ENCODE peak calls at places on chromosomes 3 and 15, in seven cellular contexts. One of them, this sample, is unnamed.

GRCh38 chr3:184361532-184361931 is at the start of the genes CLCN2 and POLR2H:
- DNase-seq in mesothelial cell of epicardium: peak
- DNase-seq in uterus: peak
- DNase-seq in fibroblast of lung: peak
- DNase-seq in breast epithelium: no peak
- DNase-seq in astrocyte of the spinal cord: peak
- DNase-seq in epithelial cell of esophagus: peak
- DNase-seq in this sample: no peak

GRCh38 chr3:151841801-151842200 is 27.9 kb downstream of the AADAC start:
- DNase-seq in mesothelial cell of epicardium: no peak
- DNase-seq in uterus: no peak
- DNase-seq in fibroblast of lung: no peak
- DNase-seq in breast epithelium: no peak
- DNase-seq in astrocyte of the spinal cord: peak
- DNase-seq in epithelial cell of esophagus: no peak
- DNase-seq in this sample: peak

GRCh38 chr15:52018244-52018643 is 775 bp upstream of the MAPK6 start:
- DNase-seq in mesothelial cell of epicardium: no peak
- DNase-seq in uterus: no peak
- DNase-seq in fibroblast of lung: peak
- DNase-seq in breast epithelium: no peak
- DNase-seq in astrocyte of the spinal cord: peak
- DNase-seq in epithelial cell of esophagus: no peak
- DNase-seq in this sample: peak

GRCh38 chr3:192825191-192825590 is 92.5 kb downstream of the MB21D2 start:
- DNase-seq in mesothelial cell of epicardium: no peak
- DNase-seq in uterus: no peak
- DNase-seq in fibroblast of lung: no peak
- DNase-seq in breast epithelium: no peak
- DNase-seq in astrocyte of the spinal cord: no peak
- DNase-seq in epithelial cell of esophagus: no peak
- DNase-seq in this sample: no peak

GRCh38 chr3:194632983-194633348 is 253 bp downstream of the TMEM44 start:
- DNase-seq in mesothelial cell of epicardium: peak
- DNase-seq in uterus: no peak
- DNase-seq in fibroblast of lung: no peak
- DNase-seq in breast epithelium: no peak
- DNase-seq in astrocyte of the spinal cord: no peak
- DNase-seq in epithelial cell of esophagus: peak
- DNase-seq in this sample: no peak

GRCh38 chr15:57751177-57751800 is 44.8 kb downstream of the POLR2M start:
- DNase-seq in mesothelial cell of epicardium: no peak
- DNase-seq in uterus: no peak
- DNase-seq in fibroblast of lung: peak
- DNase-seq in breast epithelium: no peak
- DNase-seq in astrocyte of the spinal cord: peak
- DNase-seq in epithelial cell of esophagus: peak
- DNase-seq in this sample: peak

GRCh38 chr15:38041576-38041975 is 107.1 kb downstream of the TMCO5A start:
- DNase-seq in mesothelial cell of epicardium: no peak
- DNase-seq in uterus: no peak
- DNase-seq in fibroblast of lung: peak
- DNase-seq in breast epithelium: no peak
- DNase-seq in astrocyte of the spinal cord: peak
- DNase-seq in epithelial cell of esophagus: peak
- DNase-seq in this sample: peak

GRCh38 chr3:114336122-114336697 is 42.4 kb downstream of the TIGIT start:
- DNase-seq in mesothelial cell of epicardium: no peak
- DNase-seq in uterus: no peak
- DNase-seq in fibroblast of lung: peak
- DNase-seq in breast epithelium: no peak
- DNase-seq in astrocyte of the spinal cord: peak
- DNase-seq in epithelial cell of esophagus: no peak
- DNase-seq in this sample: no peak

GRCh38 chr15:63999177-63999576 is 47.1 kb downstream of the DAPK2 start:
- DNase-seq in mesothelial cell of epicardium: no peak
- DNase-seq in uterus: no peak
- DNase-seq in fibroblast of lung: peak
- DNase-seq in breast epithelium: no peak
- DNase-seq in astrocyte of the spinal cord: no peak
- DNase-seq in epithelial cell of esophagus: no peak
- DNase-seq in this sample: no peak

GRCh38 chr15:101054116-101054515 is 135.0 kb downstream of the LRRK1 start:
- DNase-seq in mesothelial cell of epicardium: no peak
- DNase-seq in uterus: no peak
- DNase-seq in fibroblast of lung: no peak
- DNase-seq in breast epithelium: no peak
- DNase-seq in astrocyte of the spinal cord: no peak
- DNase-seq in epithelial cell of esophagus: no peak
- DNase-seq in this sample: no peak

GRCh38 chr3:55200916-55201315 is 273.1 kb upstream of the LRTM1 start:
- DNase-seq in mesothelial cell of epicardium: no peak
- DNase-seq in uterus: no peak
- DNase-seq in fibroblast of lung: no peak
- DNase-seq in breast epithelium: no peak
- DNase-seq in astrocyte of the spinal cord: no peak
- DNase-seq in epithelial cell of esophagus: no peak
- DNase-seq in this sample: no peak

GRCh38 chr3:30502742-30503073 is 103.7 kb upstream of the TGFBR2 start:
- DNase-seq in mesothelial cell of epicardium: no peak
- DNase-seq in uterus: no peak
- DNase-seq in fibroblast of lung: peak
- DNase-seq in breast epithelium: no peak
- DNase-seq in astrocyte of the spinal cord: peak
- DNase-seq in epithelial cell of esophagus: peak
- DNase-seq in this sample: peak

GRCh38 chr3:114496021-114496434 is 202.2 kb downstream of the TIGIT start:
- DNase-seq in mesothelial cell of epicardium: no peak
- DNase-seq in uterus: no peak
- DNase-seq in fibroblast of lung: peak
- DNase-seq in breast epithelium: no peak
- DNase-seq in astrocyte of the spinal cord: peak
- DNase-seq in epithelial cell of esophagus: peak
- DNase-seq in this sample: peak

GRCh38 chr15:57866149-57866736 is 159.7 kb downstream of the POLR2M start:
- DNase-seq in mesothelial cell of epicardium: peak
- DNase-seq in uterus: peak
- DNase-seq in fibroblast of lung: peak
- DNase-seq in breast epithelium: peak
- DNase-seq in astrocyte of the spinal cord: peak
- DNase-seq in epithelial cell of esophagus: peak
- DNase-seq in this sample: peak

GRCh38 chr3:186339180-186339912 is 22.7 kb downstream of the DGKG start:
- DNase-seq in mesothelial cell of epicardium: no peak
- DNase-seq in uterus: no peak
- DNase-seq in fibroblast of lung: no peak
- DNase-seq in breast epithelium: no peak
- DNase-seq in astrocyte of the spinal cord: no peak
- DNase-seq in epithelial cell of esophagus: no peak
- DNase-seq in this sample: no peak

GRCh38 chr15:76286231-76286879 is 24.9 kb downstream of the ETFA start:
- DNase-seq in mesothelial cell of epicardium: no peak
- DNase-seq in uterus: no peak
- DNase-seq in fibroblast of lung: peak
- DNase-seq in breast epithelium: no peak
- DNase-seq in astrocyte of the spinal cord: no peak
- DNase-seq in epithelial cell of esophagus: no peak
- DNase-seq in this sample: no peak

GRCh38 chr15:66966256-66966655 is 99.1 kb upstream of the SMAD3 start:
- DNase-seq in mesothelial cell of epicardium: no peak
- DNase-seq in uterus: no peak
- DNase-seq in fibroblast of lung: no peak
- DNase-seq in breast epithelium: no peak
- DNase-seq in astrocyte of the spinal cord: no peak
- DNase-seq in epithelial cell of esophagus: peak
- DNase-seq in this sample: no peak

GRCh38 chr15:64528871-64529270 is 68.5 kb downstream of the ZNF609 start:
- DNase-seq in mesothelial cell of epicardium: no peak
- DNase-seq in uterus: no peak
- DNase-seq in fibroblast of lung: no peak
- DNase-seq in breast epithelium: no peak
- DNase-seq in astrocyte of the spinal cord: no peak
- DNase-seq in epithelial cell of esophagus: no peak
- DNase-seq in this sample: no peak

GRCh38 chr3:24740367-24740766 is 245.7 kb upstream of the THRB start:
- DNase-seq in mesothelial cell of epicardium: no peak
- DNase-seq in uterus: no peak
- DNase-seq in fibroblast of lung: no peak
- DNase-seq in breast epithelium: no peak
- DNase-seq in astrocyte of the spinal cord: no peak
- DNase-seq in epithelial cell of esophagus: no peak
- DNase-seq in this sample: no peak

GRCh38 chr3:77240072-77240650 is 200.3 kb downstream of the ROBO2 start:
- DNase-seq in mesothelial cell of epicardium: no peak
- DNase-seq in uterus: no peak
- DNase-seq in fibroblast of lung: no peak
- DNase-seq in breast epithelium: no peak
- DNase-seq in astrocyte of the spinal cord: no peak
- DNase-seq in epithelial cell of esophagus: no peak
- DNase-seq in this sample: no peak

GRCh38 chr3:50163572-50163971 is 8.4 kb downstream of the SEMA3F start:
- DNase-seq in mesothelial cell of epicardium: no peak
- DNase-seq in uterus: no peak
- DNase-seq in fibroblast of lung: no peak
- DNase-seq in breast epithelium: no peak
- DNase-seq in astrocyte of the spinal cord: no peak
- DNase-seq in epithelial cell of esophagus: no peak
- DNase-seq in this sample: no peak

GRCh38 chr15:40340038-40340739 is 550 bp downstream of the CCDC9B start:
- DNase-seq in mesothelial cell of epicardium: peak
- DNase-seq in uterus: peak
- DNase-seq in fibroblast of lung: peak
- DNase-seq in breast epithelium: no peak
- DNase-seq in astrocyte of the spinal cord: peak
- DNase-seq in epithelial cell of esophagus: peak
- DNase-seq in this sample: peak

GRCh38 chr15:56760186-56760585 is 26.9 kb upstream of the ZNF280D start:
- DNase-seq in mesothelial cell of epicardium: peak
- DNase-seq in uterus: no peak
- DNase-seq in fibroblast of lung: peak
- DNase-seq in breast epithelium: no peak
- DNase-seq in astrocyte of the spinal cord: peak
- DNase-seq in epithelial cell of esophagus: peak
- DNase-seq in this sample: peak

GRCh38 chr3:179967622-179968021 is 69.1 kb downstream of the PEX5L start:
- DNase-seq in mesothelial cell of epicardium: no peak
- DNase-seq in uterus: no peak
- DNase-seq in fibroblast of lung: no peak
- DNase-seq in breast epithelium: no peak
- DNase-seq in astrocyte of the spinal cord: peak
- DNase-seq in epithelial cell of esophagus: no peak
- DNase-seq in this sample: no peak

GRCh38 chr3:19937459-19938362 is 3.7 kb upstream of the EFHB start:
- DNase-seq in mesothelial cell of epicardium: no peak
- DNase-seq in uterus: no peak
- DNase-seq in fibroblast of lung: no peak
- DNase-seq in breast epithelium: no peak
- DNase-seq in astrocyte of the spinal cord: peak
- DNase-seq in epithelial cell of esophagus: peak
- DNase-seq in this sample: peak

GRCh38 chr3:104598848-104599501 is 767.7 kb upstream of the ALCAM start:
- DNase-seq in mesothelial cell of epicardium: no peak
- DNase-seq in uterus: no peak
- DNase-seq in fibroblast of lung: no peak
- DNase-seq in breast epithelium: no peak
- DNase-seq in astrocyte of the spinal cord: no peak
- DNase-seq in epithelial cell of esophagus: peak
- DNase-seq in this sample: no peak

GRCh38 chr3:104606812-104607211 is 759.9 kb upstream of the ALCAM start:
- DNase-seq in mesothelial cell of epicardium: no peak
- DNase-seq in uterus: no peak
- DNase-seq in fibroblast of lung: no peak
- DNase-seq in breast epithelium: no peak
- DNase-seq in astrocyte of the spinal cord: peak
- DNase-seq in epithelial cell of esophagus: no peak
- DNase-seq in this sample: no peak

GRCh38 chr3:104604326-104605010 is 762.2 kb upstream of the ALCAM start:
- DNase-seq in mesothelial cell of epicardium: no peak
- DNase-seq in uterus: no peak
- DNase-seq in fibroblast of lung: peak
- DNase-seq in breast epithelium: no peak
- DNase-seq in astrocyte of the spinal cord: peak
- DNase-seq in epithelial cell of esophagus: peak
- DNase-seq in this sample: peak
- TF ChIP-seq CTCF in mesothelial cell of epicardium: no peak
- TF ChIP-seq CTCF in uterus: no peak
- TF ChIP-seq CTCF in fibroblast of lung: peak
- TF ChIP-seq CTCF in breast epithelium: peak
- TF ChIP-seq CTCF in astrocyte of the spinal cord: peak
- TF ChIP-seq CTCF in epithelial cell of esophagus: peak
- TF ChIP-seq CTCF in this sample: peak

DNA sequence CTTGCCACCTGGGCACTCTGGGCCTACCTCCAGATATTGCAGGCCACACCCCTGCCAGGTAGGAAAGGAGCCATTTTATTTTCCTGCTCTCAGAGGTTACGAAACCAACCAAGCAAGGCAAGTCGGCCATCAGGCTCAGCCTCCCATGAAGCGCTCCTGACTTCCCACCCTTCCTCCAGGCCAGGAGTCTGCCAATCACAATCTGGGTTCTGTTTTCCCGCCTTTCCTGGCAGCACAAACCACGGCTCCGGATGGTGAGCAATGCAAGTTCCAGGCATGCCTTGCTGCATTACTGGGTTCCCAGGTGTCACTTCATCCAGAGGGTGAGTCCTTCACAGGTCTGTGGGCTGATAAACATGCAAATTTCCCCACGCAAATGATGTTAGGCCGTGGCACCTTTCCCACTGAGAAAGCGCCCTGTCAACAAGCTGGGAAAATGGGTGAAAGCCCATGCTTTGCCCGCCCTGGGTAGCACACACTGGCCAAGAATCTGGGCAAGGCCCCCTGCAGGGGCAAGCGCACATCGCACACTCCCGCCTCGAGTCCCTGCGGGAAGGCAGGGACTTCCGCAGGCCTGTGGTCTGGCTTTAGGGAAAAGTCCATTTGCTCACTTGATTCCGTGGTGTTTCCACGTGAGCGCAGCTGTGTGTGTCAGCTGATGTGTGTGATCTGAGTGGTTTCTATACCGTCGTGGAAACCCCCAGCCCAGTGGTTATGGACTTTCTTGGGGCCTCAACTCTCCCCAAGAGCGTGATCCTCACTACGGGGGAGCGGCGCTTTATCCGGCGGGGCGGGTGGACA is 61.6 kb upstream of the RYK start:
- DNase-seq in mesothelial cell of epicardium: no peak
- DNase-seq in uterus: no peak
- DNase-seq in fibroblast of lung: no peak
- DNase-seq in breast epithelium: peak
- DNase-seq in astrocyte of the spinal cord: peak
- DNase-seq in epithelial cell of esophagus: peak
- DNase-seq in this sample: no peak
- TF ChIP-seq CTCF in mesothelial cell of epicardium: peak
- TF ChIP-seq CTCF in uterus: no peak
- TF ChIP-seq CTCF in fibroblast of lung: no peak
- TF ChIP-seq CTCF in breast epithelium: no peak
- TF ChIP-seq CTCF in astrocyte of the spinal cord: peak
- TF ChIP-seq CTCF in epithelial cell of esophagus: peak
- TF ChIP-seq CTCF in this sample: peak

GRCh38 chr3:89049119-89049518 is 58.3 kb upstream of the EPHA3 start:
- DNase-seq in mesothelial cell of epicardium: no peak
- DNase-seq in uterus: no peak
- DNase-seq in fibroblast of lung: no peak
- DNase-seq in breast epithelium: no peak
- DNase-seq in astrocyte of the spinal cord: no peak
- DNase-seq in epithelial cell of esophagus: peak
- DNase-seq in this sample: no peak
- TF ChIP-seq CTCF in mesothelial cell of epicardium: no peak
- TF ChIP-seq CTCF in uterus: no peak
- TF ChIP-seq CTCF in fibroblast of lung: peak
- TF ChIP-seq CTCF in breast epithelium: no peak
- TF ChIP-seq CTCF in astrocyte of the spinal cord: peak
- TF ChIP-seq CTCF in epithelial cell of esophagus: peak
- TF ChIP-seq CTCF in this sample: peak

GRCh38 chr3:21839592-21839991 is 88.6 kb upstream of the ZNF385D start:
- DNase-seq in mesothelial cell of epicardium: no peak
- DNase-seq in uterus: no peak
- DNase-seq in fibroblast of lung: peak
- DNase-seq in breast epithelium: no peak
- DNase-seq in astrocyte of the spinal cord: peak
- DNase-seq in epithelial cell of esophagus: peak
- DNase-seq in this sample: peak
- TF ChIP-seq CTCF in mesothelial cell of epicardium: no peak
- TF ChIP-seq CTCF in uterus: no peak
- TF ChIP-seq CTCF in fibroblast of lung: peak
- TF ChIP-seq CTCF in breast epithelium: no peak
- TF ChIP-seq CTCF in astrocyte of the spinal cord: peak
- TF ChIP-seq CTCF in epithelial cell of esophagus: peak
- TF ChIP-seq CTCF in this sample: peak

This sample was measured in HFFc6.